ENCODE peak calls at places on chromosomes 5 and 9, in eight cellular contexts. S is pancreas, W is H1, E is fibroblast of lung, Z is heart right ventricle, F is PC-9, I is esophagus muscularis mucosa, C is breast epithelium. N is an unnamed sample. For H3K4me1, the result is how much of the 10 kb centered on the place peaks cover.

GRCh38 chr9:456365-456764 is 241.7 kb downstream of the DOCK8 start:
- DNase-seq in S (peak), W (no peak), E (no peak), Z (peak), F (peak), I (no peak), C (no peak), N (no peak)

GRCh38 chr9:32581512-32582143 is 8.7 kb upstream of the NDUFB6 start:
- DNase-seq in S (peak), W (no peak), E (peak), Z (peak), F (peak), I (no peak), C (no peak), N (peak)

GRCh38 chr5:129460951-129461815 is 1.1 kb downstream of the ADAMTS19 start:
- DNase-seq in S (peak), W (no peak), E (peak), Z (peak), F (no peak), I (no peak), C (no peak), N (no peak)

GRCh38 chr9:90881648-90882047 is 80.0 kb downstream of the SYK start:
- DNase-seq in S (no peak), W (no peak), E (no peak), Z (no peak), F (no peak), I (no peak), C (no peak), N (no peak)

GRCh38 chr5:32760091-32760509 is 49.0 kb downstream of the NPR3 start:
- DNase-seq in S (no peak), W (no peak), E (peak), Z (no peak), F (peak), I (no peak), C (no peak), N (no peak)

GRCh38 chr5:92559331-92559730 is 1021.7 kb downstream of the NR2F1-AS1 start:
- DNase-seq in S (no peak), W (no peak), E (no peak), Z (no peak), F (no peak), I (no peak), C (no peak), N (no peak)

GRCh38 chr9:12640021-12640587 is 53.1 kb upstream of the TYRP1 start:
- DNase-seq in S (no peak), W (no peak), E (peak), Z (no peak), F (no peak), I (no peak), C (no peak), N (no peak)

GRCh38 chr9:101582593-101582992 is 12.2 kb downstream of the PPP3R2 start:
- DNase-seq in S (no peak), W (no peak), E (peak), Z (no peak), F (no peak), I (no peak), C (no peak), N (no peak)

GRCh38 chr5:57902035-57902434 is 419.4 kb upstream of the ACTBL2 start:
- DNase-seq in S (no peak), W (no peak), E (peak), Z (no peak), F (no peak), I (no peak), C (no peak), N (no peak)

GRCh38 chr5:153014194-153014593 is 476.3 kb upstream of the GRIA1 start:
- DNase-seq in S (no peak), W (no peak), E (no peak), Z (no peak), F (no peak), I (no peak), C (no peak), N (no peak)

GRCh38 chr5:123265551-123265950 is 157.7 kb downstream of the CEP120 start:
- DNase-seq in S (no peak), W (no peak), E (no peak), Z (no peak), F (no peak), I (no peak), C (no peak), N (no peak)

GRCh38 chr5:10307206-10308148 is at the start of gene CMBL:
- DNase-seq in S (peak), W (no peak), E (peak), Z (peak), F (peak), I (no peak), C (no peak), N (no peak)

GRCh38 chr9:7491641-7492040 is 307.9 kb downstream of the DMAC1 start:
- DNase-seq in S (no peak), W (no peak), E (peak), Z (no peak), F (no peak), I (no peak), C (no peak), N (no peak)

GRCh38 chr5:148791334-148791667 is 35.1 kb upstream of the ADRB2 start:
- DNase-seq in S (no peak), W (no peak), E (no peak), Z (no peak), F (no peak), I (no peak), C (no peak), N (no peak)

GRCh38 chr5:68271124-68271523 is 55.6 kb downstream of the PIK3R1 start:
- DNase-seq in S (no peak), W (no peak), E (no peak), Z (no peak), F (no peak), I (no peak), C (no peak), N (no peak)

GRCh38 chr5:68272289-68272688 is 56.7 kb downstream of the PIK3R1 start:
- DNase-seq in S (no peak), W (no peak), E (peak), Z (no peak), F (peak), I (no peak), C (no peak), N (no peak)

GRCh38 chr5:68268363-68269130 is 53.0 kb downstream of the PIK3R1 start:
- DNase-seq in S (no peak), W (no peak), E (no peak), Z (no peak), F (no peak), I (no peak), C (no peak), N (no peak)

GRCh38 chr5:68269820-68270219 is 54.3 kb downstream of the PIK3R1 start:
- DNase-seq in S (no peak), W (no peak), E (peak), Z (no peak), F (no peak), I (no peak), C (no peak), N (no peak)

DNA sequence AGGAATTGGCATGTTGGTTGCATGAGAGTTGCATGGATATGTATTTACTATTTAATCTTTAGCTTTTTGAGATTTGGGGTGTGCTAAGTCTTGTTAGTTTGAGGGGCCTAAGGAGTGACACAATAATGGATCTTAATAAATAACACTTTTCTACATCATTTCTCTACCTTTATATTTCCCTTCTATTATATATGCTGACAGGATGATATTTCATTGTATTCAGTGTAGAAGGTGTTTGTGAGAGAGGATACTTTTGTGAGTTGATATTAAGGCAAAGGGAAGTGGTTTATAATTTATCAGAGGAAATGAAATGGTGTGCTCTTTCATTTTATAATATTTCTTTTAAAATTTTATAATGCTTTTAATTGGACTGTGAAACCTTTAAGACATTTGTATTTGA is 55.0 kb downstream of the PIK3R1 start:
- DNase-seq in S (no peak), W (no peak), E (no peak), Z (no peak), F (no peak), I (no peak), C (no peak), N (no peak)
- H3K4me1 ChIP-seq in S (under half), W (under half), E (under half), Z (half or more), F (under half), I (half or more), C (half or more), N (half or more)

GRCh38 chr5:41707853-41708603 is 162.2 kb downstream of the OXCT1 start:
- DNase-seq in S (no peak), W (no peak), E (peak), Z (no peak), F (no peak), I (no peak), C (no peak), N (no peak)
- TF ChIP-seq CTCF in S (no peak), W (no peak), E (peak), Z (peak), F (peak), I (no peak), C (no peak), N (no peak)

GRCh38 chr9:129930743-129931142 is 95.5 kb downstream of the USP20 start:
- DNase-seq in S (no peak), W (no peak), E (no peak), Z (no peak), F (no peak), I (no peak), C (no peak), N (no peak)

GRCh38 chr9:129936222-129936621 is 101.0 kb downstream of the USP20 start:
- DNase-seq in S (no peak), W (no peak), E (no peak), Z (no peak), F (no peak), I (no peak), C (no peak), N (no peak)

GRCh38 chr9:129933709-129934586 is 98.7 kb downstream of the USP20 start:
- DNase-seq in S (no peak), W (no peak), E (no peak), Z (no peak), F (no peak), I (no peak), C (no peak), N (no peak)

GRCh38 chr9:129932303-129933151 is 97.3 kb downstream of the USP20 start:
- DNase-seq in S (no peak), W (no peak), E (peak), Z (peak), F (no peak), I (no peak), C (no peak), N (no peak)

DNA sequence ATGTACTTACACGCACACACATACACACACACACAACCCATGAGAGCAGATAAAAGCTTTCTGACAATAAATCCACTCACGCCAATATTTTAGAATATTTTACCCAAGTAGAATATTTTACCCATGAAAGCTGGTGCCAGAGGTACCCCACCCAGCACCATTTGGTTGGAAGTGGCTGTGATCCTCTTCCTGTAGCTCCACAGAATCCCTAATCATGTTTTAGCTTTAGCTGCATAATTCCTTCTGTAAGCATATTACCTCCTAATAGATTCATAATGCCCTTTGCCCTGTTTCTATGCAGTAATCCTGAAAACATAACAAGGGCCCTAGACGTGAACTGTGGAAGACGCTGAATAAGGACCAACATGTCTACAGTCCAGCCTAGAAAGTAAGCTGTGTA is 98.0 kb downstream of the USP20 start:
- DNase-seq in S (no peak), W (no peak), E (peak), Z (no peak), F (no peak), I (no peak), C (no peak), N (no peak)
- H3K27ac ChIP-seq in S (no peak), W (no peak), E (peak), Z (peak), F (no peak), I (peak), C (peak), N (no peak)

GRCh38 chr9:121750715-121751623 is 99.5 kb downstream of the DAB2IP start:
- DNase-seq in S (peak), W (no peak), E (no peak), Z (no peak), F (no peak), I (no peak), C (peak), N (peak)

GRCh38 chr9:121754655-121755436 is 103.4 kb downstream of the DAB2IP start:
- DNase-seq in S (no peak), W (no peak), E (no peak), Z (no peak), F (no peak), I (no peak), C (no peak), N (no peak)

GRCh38 chr9:121753802-121754654 is 102.6 kb downstream of the DAB2IP start:
- DNase-seq in S (no peak), W (no peak), E (no peak), Z (no peak), F (no peak), I (no peak), C (no peak), N (no peak)

GRCh38 chr9:121751686-121752445 is 100.4 kb downstream of the DAB2IP start:
- DNase-seq in S (no peak), W (no peak), E (no peak), Z (no peak), F (no peak), I (no peak), C (peak), N (no peak)

DNA sequence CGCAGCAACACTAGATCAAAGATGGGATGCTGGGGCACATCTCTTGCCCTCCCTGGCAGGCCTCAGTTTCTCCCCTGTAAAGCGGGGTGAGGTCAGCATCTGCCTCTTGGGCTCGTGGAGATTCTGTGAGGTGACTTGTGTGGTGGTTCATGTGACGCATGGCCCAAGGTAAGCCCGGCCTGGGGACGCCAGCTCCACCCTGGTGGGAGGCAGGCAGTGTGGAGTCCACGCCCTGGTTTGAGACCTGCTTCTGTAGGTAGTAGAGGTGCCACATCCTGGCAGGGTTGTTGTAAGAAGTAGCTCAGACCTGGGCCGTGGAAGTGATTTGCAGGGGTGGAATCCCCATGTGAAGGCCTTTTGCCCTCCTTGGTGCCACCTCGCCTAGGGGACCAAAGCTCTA is 101.5 kb downstream of the DAB2IP start:
- DNase-seq in S (no peak), W (no peak), E (no peak), Z (no peak), F (no peak), I (no peak), C (no peak), N (no peak)
- H3K4me1 ChIP-seq in S (under half), W (under half), E (under half), Z (half or more), F (under half), I (half or more), C (half or more), N (under half)

DNA sequence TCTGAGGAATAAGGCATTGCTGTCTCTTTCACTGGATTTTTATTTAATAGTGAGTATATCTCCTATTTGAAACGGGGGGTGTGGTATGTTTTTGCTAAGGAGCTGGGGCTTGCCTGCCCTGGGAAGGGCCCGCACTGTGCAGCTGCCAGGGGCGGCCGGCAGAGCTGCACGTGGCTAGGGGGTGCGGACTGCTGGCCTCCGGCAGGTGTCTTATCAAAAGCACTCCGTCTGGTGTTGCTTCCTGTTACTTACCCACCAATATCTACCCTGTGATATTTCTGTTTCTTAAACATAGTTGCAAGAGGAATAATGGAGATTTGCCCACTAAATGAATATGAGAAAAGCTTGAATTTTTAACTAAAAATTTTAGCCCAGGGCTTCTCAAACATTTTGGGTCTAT is 232.0 kb downstream of the IRX1 start:
- DNase-seq in S (no peak), W (no peak), E (no peak), Z (no peak), F (no peak), I (no peak), C (no peak), N (no peak)
- TF ChIP-seq CTCF in S (no peak), W (no peak), E (no peak), Z (no peak), F (no peak), I (no peak), C (no peak), N (no peak)